ENCODE peak calls at places on chromosomes 1 and 21, in four cellular contexts. One of them, this sample, is unnamed.

GRCh38 chr1:222754386-222755139 is 17.6 kb downstream of the FAM177B start:
- DNase-seq in stimulated activated effector memory CD8-positive, alpha-beta T cell treated with anti-CD3 and anti-CD28 coated beads, Interleukin-12 subunit alpha, Interleukin-12 subunit beta, amount 100 ng/mL, for 72 hours: no peak
- DNase-seq in GM13976: no peak
- DNase-seq in NCI-H1436: no peak
- DNase-seq in this sample: no peak

GRCh38 chr1:207321790-207322530 is 482 bp downstream of the CD55 start:
- DNase-seq in NCI-H1436: no peak
- DNase-seq in stimulated activated effector memory CD8-positive, alpha-beta T cell treated with anti-CD3 and anti-CD28 coated beads, Interleukin-12 subunit alpha, Interleukin-12 subunit beta, amount 100 ng/mL, for 72 hours: no peak
- DNase-seq in GM13976: peak; percentile 21
- DNase-seq in this sample: no peak

GRCh38 chr1:171788696-171789095 is 7.2 kb downstream of the METTL13 start:
- DNase-seq in NCI-H1436: no peak
- DNase-seq in GM13976: no peak
- DNase-seq in stimulated activated effector memory CD8-positive, alpha-beta T cell treated with anti-CD3 and anti-CD28 coated beads, Interleukin-12 subunit alpha, Interleukin-12 subunit beta, amount 100 ng/mL, for 72 hours: no peak
- DNase-seq in this sample: no peak

GRCh38 chr21:41290106-41290799 is 26.3 kb upstream of the FAM3B start:
- DNase-seq in NCI-H1436: no peak
- DNase-seq in GM13976: no peak
- DNase-seq in stimulated activated effector memory CD8-positive, alpha-beta T cell treated with anti-CD3 and anti-CD28 coated beads, Interleukin-12 subunit alpha, Interleukin-12 subunit beta, amount 100 ng/mL, for 72 hours: no peak
- DNase-seq in this sample: no peak

GRCh38 chr1:155976913-155977606 is 1.3 kb downstream of the ARHGEF2 start:
- DNase-seq in NCI-H1436: no peak
- DNase-seq in stimulated activated effector memory CD8-positive, alpha-beta T cell treated with anti-CD3 and anti-CD28 coated beads, Interleukin-12 subunit alpha, Interleukin-12 subunit beta, amount 100 ng/mL, for 72 hours: no peak
- DNase-seq in GM13976: peak; percentile 25
- DNase-seq in this sample: no peak

GRCh38 chr21:33261635-33262034 is 4.5 kb upstream of the IL10RB start:
- DNase-seq in stimulated activated effector memory CD8-positive, alpha-beta T cell treated with anti-CD3 and anti-CD28 coated beads, Interleukin-12 subunit alpha, Interleukin-12 subunit beta, amount 100 ng/mL, for 72 hours: no peak
- DNase-seq in GM13976: no peak
- DNase-seq in NCI-H1436: no peak
- DNase-seq in this sample: no peak

GRCh38 chr1:162538815-162539431 is 22.6 kb upstream of the UAP1 start:
- DNase-seq in NCI-H1436: no peak
- DNase-seq in GM13976: no peak
- DNase-seq in stimulated activated effector memory CD8-positive, alpha-beta T cell treated with anti-CD3 and anti-CD28 coated beads, Interleukin-12 subunit alpha, Interleukin-12 subunit beta, amount 100 ng/mL, for 72 hours: no peak
- DNase-seq in this sample: no peak

GRCh38 chr1:23177438-23178380 is 9.1 kb upstream of the LUZP1 start:
- DNase-seq in GM13976: peak; percentile 87
- DNase-seq in stimulated activated effector memory CD8-positive, alpha-beta T cell treated with anti-CD3 and anti-CD28 coated beads, Interleukin-12 subunit alpha, Interleukin-12 subunit beta, amount 100 ng/mL, for 72 hours: peak; percentile 29
- DNase-seq in NCI-H1436: peak; percentile 38
- DNase-seq in this sample: no peak

GRCh38 chr1:153536618-153537375 is 1.0 kb upstream of the S100A6 start:
- DNase-seq in stimulated activated effector memory CD8-positive, alpha-beta T cell treated with anti-CD3 and anti-CD28 coated beads, Interleukin-12 subunit alpha, Interleukin-12 subunit beta, amount 100 ng/mL, for 72 hours: no peak
- DNase-seq in NCI-H1436: no peak
- DNase-seq in GM13976: no peak
- DNase-seq in this sample: no peak

GRCh38 chr21:36883532-36884486 is 82.7 kb downstream of the HLCS start:
- DNase-seq in GM13976: no peak
- DNase-seq in NCI-H1436: no peak
- DNase-seq in stimulated activated effector memory CD8-positive, alpha-beta T cell treated with anti-CD3 and anti-CD28 coated beads, Interleukin-12 subunit alpha, Interleukin-12 subunit beta, amount 100 ng/mL, for 72 hours: no peak
- DNase-seq in this sample: no peak

GRCh38 chr1:1614204-1614953 is 921 bp upstream of the MIB2 start:
- DNase-seq in NCI-H1436: no peak
- DNase-seq in stimulated activated effector memory CD8-positive, alpha-beta T cell treated with anti-CD3 and anti-CD28 coated beads, Interleukin-12 subunit alpha, Interleukin-12 subunit beta, amount 100 ng/mL, for 72 hours: no peak
- DNase-seq in GM13976: no peak
- DNase-seq in this sample: no peak

GRCh38 chr1:153922076-153922837 is 515 bp downstream of the GATAD2B start:
- DNase-seq in stimulated activated effector memory CD8-positive, alpha-beta T cell treated with anti-CD3 and anti-CD28 coated beads, Interleukin-12 subunit alpha, Interleukin-12 subunit beta, amount 100 ng/mL, for 72 hours: no peak
- DNase-seq in NCI-H1436: peak; percentile 63
- DNase-seq in GM13976: no peak
- DNase-seq in this sample: peak; percentile 81

GRCh38 chr1:109499081-109499480 is 5.2 kb downstream of the CYB561D1 start:
- DNase-seq in GM13976: no peak
- DNase-seq in stimulated activated effector memory CD8-positive, alpha-beta T cell treated with anti-CD3 and anti-CD28 coated beads, Interleukin-12 subunit alpha, Interleukin-12 subunit beta, amount 100 ng/mL, for 72 hours: no peak
- DNase-seq in NCI-H1436: no peak
- DNase-seq in this sample: no peak

GRCh38 chr1:32997381-32997891 is 32.8 kb upstream of the RNF19B start:
- DNase-seq in stimulated activated effector memory CD8-positive, alpha-beta T cell treated with anti-CD3 and anti-CD28 coated beads, Interleukin-12 subunit alpha, Interleukin-12 subunit beta, amount 100 ng/mL, for 72 hours: no peak
- DNase-seq in GM13976: no peak
- DNase-seq in NCI-H1436: no peak
- DNase-seq in this sample: no peak

This sample was measured in NCI-H774.